ENCODE peak calls at places on chromosomes 4 and X, in ten cellular contexts. One of them, this sample, is unnamed.

GRCh38 chrX:71251456-71251973 is 2.4 kb downstream of the ZMYM3 start:
- DNase-seq in heart left ventricle: no peak
- DNase-seq in heart right ventricle: no peak
- DNase-seq in HAP-1: no peak
- DNase-seq in neural progenitor cell: no peak
- DNase-seq in H1: no peak
- DNase-seq in spleen: no peak
- DNase-seq in K562: no peak
- DNase-seq in uterus: no peak
- DNase-seq in Peyer's patch: no peak
- DNase-seq in this sample: no peak

GRCh38 chr4:150773032-150773431 is 191.1 kb downstream of the MAB21L2 start:
- DNase-seq in heart left ventricle: no peak
- DNase-seq in heart right ventricle: no peak
- DNase-seq in HAP-1: no peak
- DNase-seq in neural progenitor cell: no peak
- DNase-seq in H1: no peak
- DNase-seq in spleen: no peak
- DNase-seq in K562: no peak
- DNase-seq in uterus: no peak
- DNase-seq in Peyer's patch: no peak
- DNase-seq in this sample: no peak

GRCh38 chrX:108557594-108557993 is 118.0 kb downstream of the COL4A5 start:
- DNase-seq in heart left ventricle: no peak
- DNase-seq in heart right ventricle: no peak
- DNase-seq in HAP-1: no peak
- DNase-seq in neural progenitor cell: no peak
- DNase-seq in H1: no peak
- DNase-seq in spleen: no peak
- DNase-seq in K562: peak; percentile 8
- DNase-seq in uterus: no peak
- DNase-seq in Peyer's patch: no peak
- DNase-seq in this sample: no peak

GRCh38 chrX:103187953-103188475 is 26.9 kb upstream of the BEX4 start:
- DNase-seq in heart left ventricle: no peak
- DNase-seq in heart right ventricle: no peak
- DNase-seq in HAP-1: no peak
- DNase-seq in neural progenitor cell: no peak
- DNase-seq in H1: no peak
- DNase-seq in spleen: no peak
- DNase-seq in K562: no peak
- DNase-seq in uterus: no peak
- DNase-seq in Peyer's patch: no peak
- DNase-seq in this sample: no peak

GRCh38 chrX:40465735-40466551 is 114.8 kb upstream of the ATP6AP2 start:
- DNase-seq in heart left ventricle: no peak
- DNase-seq in heart right ventricle: no peak
- DNase-seq in HAP-1: no peak
- DNase-seq in neural progenitor cell: no peak
- DNase-seq in H1: no peak
- DNase-seq in spleen: no peak
- DNase-seq in K562: peak; percentile 24
- DNase-seq in uterus: no peak
- DNase-seq in Peyer's patch: no peak
- DNase-seq in this sample: no peak

GRCh38 chr4:37383579-37384229 is 139.2 kb downstream of the NWD2 start:
- DNase-seq in heart left ventricle: no peak
- DNase-seq in heart right ventricle: no peak
- DNase-seq in HAP-1: peak; percentile 50
- DNase-seq in neural progenitor cell: peak; percentile 72
- DNase-seq in H1: peak; percentile 52
- DNase-seq in spleen: no peak
- DNase-seq in K562: peak; percentile 41
- DNase-seq in uterus: no peak
- DNase-seq in Peyer's patch: no peak
- DNase-seq in this sample: no peak

GRCh38 chr4:185849543-185850185 is 37.7 kb upstream of the SORBS2 start:
- DNase-seq in heart left ventricle: peak; percentile 71
- DNase-seq in heart right ventricle: peak; percentile 65
- DNase-seq in HAP-1: no peak
- DNase-seq in neural progenitor cell: no peak
- DNase-seq in H1: no peak
- DNase-seq in spleen: no peak
- DNase-seq in K562: no peak
- DNase-seq in uterus: no peak
- DNase-seq in Peyer's patch: no peak
- DNase-seq in this sample: no peak

GRCh38 chr4:48237996-48238645 is 31.5 kb downstream of the TEC start:
- DNase-seq in heart left ventricle: no peak
- DNase-seq in heart right ventricle: no peak
- DNase-seq in HAP-1: no peak
- DNase-seq in neural progenitor cell: no peak
- DNase-seq in H1: no peak
- DNase-seq in spleen: no peak
- DNase-seq in K562: no peak
- DNase-seq in uterus: no peak
- DNase-seq in Peyer's patch: no peak
- DNase-seq in this sample: no peak

GRCh38 chr4:88335092-88335665 is 43.5 kb upstream of the HERC6 start:
- DNase-seq in heart left ventricle: no peak
- DNase-seq in heart right ventricle: no peak
- DNase-seq in HAP-1: peak; percentile 8
- DNase-seq in neural progenitor cell: peak; percentile 8
- DNase-seq in H1: peak; percentile 38
- DNase-seq in spleen: no peak
- DNase-seq in K562: no peak
- DNase-seq in uterus: peak; percentile 52
- DNase-seq in Peyer's patch: no peak
- DNase-seq in this sample: no peak

GRCh38 chr4:37767546-37767945 is 58.9 kb upstream of the PGM2 start:
- DNase-seq in heart left ventricle: peak; percentile 52
- DNase-seq in heart right ventricle: peak; percentile 63
- DNase-seq in HAP-1: peak; percentile 46
- DNase-seq in neural progenitor cell: no peak
- DNase-seq in H1: no peak
- DNase-seq in spleen: peak; percentile 77
- DNase-seq in K562: no peak
- DNase-seq in uterus: peak; percentile 37
- DNase-seq in Peyer's patch: no peak
- DNase-seq in this sample: no peak

DNA sequence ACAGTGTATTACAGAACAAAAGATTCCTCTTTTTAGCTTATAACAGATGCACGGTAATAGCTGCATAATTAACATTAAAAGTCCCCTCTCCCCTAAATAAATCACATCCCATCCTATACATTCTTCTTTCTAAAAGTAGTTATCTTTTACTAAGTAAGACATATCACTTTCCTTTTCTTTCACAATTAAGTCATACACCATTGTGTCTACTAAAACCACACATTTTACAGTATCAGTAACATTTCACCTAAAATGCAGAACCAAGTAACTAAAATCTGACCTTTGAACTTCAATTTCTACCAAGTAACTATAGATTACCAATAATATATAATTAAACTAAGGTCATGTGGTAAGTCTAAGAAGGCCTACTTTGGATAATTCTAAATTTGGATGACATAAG is 14.2 kb downstream of the DHX15 start:
- DNase-seq in heart left ventricle: no peak
- DNase-seq in heart right ventricle: no peak
- DNase-seq in HAP-1: no peak
- DNase-seq in neural progenitor cell: no peak
- DNase-seq in H1: no peak
- DNase-seq in spleen: no peak
- DNase-seq in K562: no peak
- DNase-seq in uterus: no peak
- DNase-seq in Peyer's patch: no peak
- DNase-seq in this sample: no peak
- H3K4me1 ChIP-seq in heart left ventricle: peaks cover 31% of the 10 kb centered on the region
- H3K4me1 ChIP-seq in heart right ventricle: peaks cover 29% of the 10 kb centered on the region
- H3K4me1 ChIP-seq in HAP-1: peaks cover 10% of the 10 kb centered on the region
- H3K4me1 ChIP-seq in neural progenitor cell: no peaks in the 10 kb centered on the region
- H3K4me1 ChIP-seq in H1: peaks cover 7% of the 10 kb centered on the region
- H3K4me1 ChIP-seq in spleen: peaks cover 68% of the 10 kb centered on the region
- H3K4me1 ChIP-seq in K562: no peaks in the 10 kb centered on the region
- H3K4me1 ChIP-seq in uterus: no peaks in the 10 kb centered on the region
- H3K4me1 ChIP-seq in Peyer's patch: peaks cover 23% of the 10 kb centered on the region
- H3K4me1 ChIP-seq in this sample: no peaks in the 10 kb centered on the region

GRCh38 chrX:147914609-147915008 is 2.9 kb downstream of the FMR1 start:
- DNase-seq in heart left ventricle: no peak
- DNase-seq in heart right ventricle: no peak
- DNase-seq in HAP-1: no peak
- DNase-seq in neural progenitor cell: no peak
- DNase-seq in H1: no peak
- DNase-seq in spleen: no peak
- DNase-seq in K562: no peak
- DNase-seq in uterus: no peak
- DNase-seq in Peyer's patch: no peak
- DNase-seq in this sample: no peak
- H3K4me1 ChIP-seq in heart left ventricle: peaks cover 39% of the 10 kb centered on the region
- H3K4me1 ChIP-seq in heart right ventricle: peaks cover 53% of the 10 kb centered on the region
- H3K4me1 ChIP-seq in HAP-1: peaks cover 39% of the 10 kb centered on the region
- H3K4me1 ChIP-seq in neural progenitor cell: peaks cover 29% of the 10 kb centered on the region
- H3K4me1 ChIP-seq in H1: peaks cover 4% of the 10 kb centered on the region
- H3K4me1 ChIP-seq in spleen: peaks cover 69% of the 10 kb centered on the region
- H3K4me1 ChIP-seq in K562: peaks cover 8% of the 10 kb centered on the region
- H3K4me1 ChIP-seq in uterus: peaks cover 3% of the 10 kb centered on the region
- H3K4me1 ChIP-seq in Peyer's patch: peaks cover 10% of the 10 kb centered on the region
- H3K4me1 ChIP-seq in this sample: peaks cover 8% of the 10 kb centered on the region

GRCh38 chr4:109996531-109996930 is 83.8 kb downstream of the EGF start:
- DNase-seq in heart left ventricle: no peak
- DNase-seq in heart right ventricle: no peak
- DNase-seq in HAP-1: no peak
- DNase-seq in neural progenitor cell: no peak
- DNase-seq in H1: no peak
- DNase-seq in spleen: no peak
- DNase-seq in K562: no peak
- DNase-seq in uterus: no peak
- DNase-seq in Peyer's patch: no peak
- DNase-seq in this sample: no peak
- H3K4me1 ChIP-seq in heart left ventricle: no peaks in the 10 kb centered on the region
- H3K4me1 ChIP-seq in heart right ventricle: no peaks in the 10 kb centered on the region
- H3K4me1 ChIP-seq in HAP-1: peaks cover 4% of the 10 kb centered on the region
- H3K4me1 ChIP-seq in neural progenitor cell: no peaks in the 10 kb centered on the region
- H3K4me1 ChIP-seq in H1: no peaks in the 10 kb centered on the region
- H3K4me1 ChIP-seq in spleen: peaks cover 17% of the 10 kb centered on the region
- H3K4me1 ChIP-seq in K562: no peaks in the 10 kb centered on the region
- H3K4me1 ChIP-seq in uterus: no peaks in the 10 kb centered on the region
- H3K4me1 ChIP-seq in Peyer's patch: peaks cover 5% of the 10 kb centered on the region
- H3K4me1 ChIP-seq in this sample: peaks cover 2% of the 10 kb centered on the region

GRCh38 chrX:17547658-17548057 is 172.7 kb downstream of the NHS start:
- DNase-seq in heart left ventricle: peak; percentile 29
- DNase-seq in heart right ventricle: peak; percentile 8
- DNase-seq in HAP-1: peak; percentile 51
- DNase-seq in neural progenitor cell: no peak
- DNase-seq in H1: no peak
- DNase-seq in spleen: no peak
- DNase-seq in K562: no peak
- DNase-seq in uterus: peak; percentile 63
- DNase-seq in Peyer's patch: no peak
- DNase-seq in this sample: peak; percentile 95
- H3K4me1 ChIP-seq in heart left ventricle: no peaks in the 10 kb centered on the region
- H3K4me1 ChIP-seq in heart right ventricle: no peaks in the 10 kb centered on the region
- H3K4me1 ChIP-seq in HAP-1: peaks cover 22% of the 10 kb centered on the region
- H3K4me1 ChIP-seq in neural progenitor cell: no peaks in the 10 kb centered on the region
- H3K4me1 ChIP-seq in H1: peaks cover 22% of the 10 kb centered on the region
- H3K4me1 ChIP-seq in spleen: no peaks in the 10 kb centered on the region
- H3K4me1 ChIP-seq in K562: no peaks in the 10 kb centered on the region
- H3K4me1 ChIP-seq in uterus: no peaks in the 10 kb centered on the region
- H3K4me1 ChIP-seq in Peyer's patch: no peaks in the 10 kb centered on the region
- H3K4me1 ChIP-seq in this sample: peaks cover 9% of the 10 kb centered on the region

This sample was measured in RWPE2.